ENCODE peak calls at places on chromosomes 4 and X, in eight cellular contexts. L, X, I, S, R, A, Q and M are unnamed samples. For H3K27me3, the result is how much of the 10 kb centered on the place peaks cover.

GRCh38 chr4:118964891-118965411 is 76.3 kb downstream of the SYNPO2 start:
- DNase-seq in L (no peak), X (no peak), I (no peak), S (no peak), R (peak), A (peak), Q (no peak), M (no peak)

GRCh38 chr4:129092636-129093172 is 635 bp downstream of the SCLT1 start:
- DNase-seq in L (no peak), X (peak), I (no peak), S (no peak), R (peak), A (peak), Q (no peak), M (no peak)

GRCh38 chr4:83757121-83757621 is 221.3 kb downstream of the GPAT3 start:
- DNase-seq in L (no peak), X (peak), I (no peak), S (no peak), R (peak), A (no peak), Q (no peak), M (no peak)

GRCh38 chr4:107153228-107153627 is 117.1 kb upstream of the DKK2 start:
- DNase-seq in L (peak), X (peak), I (no peak), S (no peak), R (peak), A (no peak), Q (no peak), M (no peak)

GRCh38 chr4:26619784-26620183 is 35.9 kb downstream of the TBC1D19 start:
- DNase-seq in L (no peak), X (peak), I (no peak), S (no peak), R (peak), A (peak), Q (no peak), M (no peak)

GRCh38 chr4:13240066-13240465 is 244.1 kb downstream of the RAB28 start:
- DNase-seq in L (no peak), X (no peak), I (no peak), S (no peak), R (peak), A (no peak), Q (no peak), M (no peak)

GRCh38 chr4:140372607-140373327 is 679 bp upstream of the SCOC start:
- DNase-seq in L (peak), X (peak), I (peak), S (peak), R (peak), A (peak), Q (peak), M (no peak)

GRCh38 chr4:142435599-142436235 is 410.4 kb downstream of the INPP4B start:
- DNase-seq in L (peak), X (no peak), I (no peak), S (no peak), R (no peak), A (no peak), Q (peak), M (no peak)

GRCh38 chr4:99624141-99624719 is 33.4 kb downstream of the C4orf54 start:
- DNase-seq in L (peak), X (no peak), I (no peak), S (no peak), R (no peak), A (no peak), Q (no peak), M (no peak)

GRCh38 chr4:46506876-46507275 is 116.9 kb upstream of the GABRA2 start:
- DNase-seq in L (no peak), X (no peak), I (no peak), S (no peak), R (peak), A (no peak), Q (no peak), M (no peak)

GRCh38 chr4:118282692-118283091 is 70.1 kb downstream of the PRSS12 start:
- DNase-seq in L (no peak), X (peak), I (no peak), S (no peak), R (peak), A (peak), Q (no peak), M (no peak)

GRCh38 chrX:6708676-6709075 is 173.8 kb upstream of the VCX3A start:
- DNase-seq in L (no peak), X (peak), I (no peak), S (no peak), R (no peak), A (no peak), Q (no peak), M (no peak)

GRCh38 chrX:108064001-108064400 is 19.1 kb downstream of the VSIG1 start:
- DNase-seq in L (no peak), X (no peak), I (no peak), S (no peak), R (no peak), A (no peak), Q (no peak), M (no peak)

GRCh38 chrX:134382821-134383220 is 77.1 kb upstream of the HPRT1 start:
- DNase-seq in L (no peak), X (no peak), I (no peak), S (no peak), R (no peak), A (no peak), Q (no peak), M (no peak)

GRCh38 chrX:133610056-133610455 is 194.8 kb upstream of the GPC4 start:
- DNase-seq in L (no peak), X (no peak), I (no peak), S (no peak), R (peak), A (no peak), Q (no peak), M (no peak)

DNA sequence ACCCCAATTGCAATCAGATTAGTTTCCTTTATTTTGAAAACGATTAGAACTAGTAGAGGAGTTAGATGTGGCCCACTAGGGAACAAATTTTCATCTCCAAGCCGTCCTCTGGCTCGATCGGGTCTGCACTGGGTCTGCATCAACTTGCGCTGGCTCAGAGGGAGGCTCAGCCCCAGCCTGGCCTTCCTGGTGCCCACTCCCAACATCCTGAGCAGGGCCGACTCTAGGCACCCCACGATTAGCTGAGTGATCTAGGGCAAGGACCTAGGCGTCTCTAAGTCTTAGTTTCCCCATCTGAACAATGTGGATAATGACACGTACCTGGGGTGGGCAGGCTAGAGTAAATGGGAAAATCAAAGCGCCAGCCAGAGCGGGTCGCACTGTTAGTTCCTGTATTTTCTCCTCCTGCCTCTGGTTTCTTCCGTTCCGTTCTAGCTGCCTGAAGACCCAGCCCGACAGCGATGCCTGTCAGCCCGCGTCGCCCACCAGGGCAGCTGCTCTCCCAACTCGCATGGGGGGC is 7.7 kb upstream of the HAND2 start:
- DNase-seq in L (peak), X (no peak), I (no peak), S (no peak), R (peak), A (no peak), Q (no peak), M (no peak)
- H3K27me3 ChIP-seq in L (half or more), X (under half), I (half or more), S (half or more), R (under half), A (under half), Q (under half), M (under half)

GRCh38 chr4:146647615-146648383 is 9.1 kb downstream of the POU4F2 start:
- DNase-seq in L (peak), X (no peak), I (no peak), S (no peak), R (peak), A (no peak), Q (no peak), M (no peak)

GRCh38 chr4:146649232-146649631 is 10.5 kb downstream of the POU4F2 start:
- DNase-seq in L (no peak), X (no peak), I (no peak), S (no peak), R (no peak), A (no peak), Q (no peak), M (no peak)

GRCh38 chr4:146646601-146647000 is 7.9 kb downstream of the POU4F2 start:
- DNase-seq in L (peak), X (no peak), I (no peak), S (no peak), R (no peak), A (no peak), Q (no peak), M (no peak)

GRCh38 chr4:146648384-146648783 is 9.7 kb downstream of the POU4F2 start:
- DNase-seq in L (peak), X (no peak), I (no peak), S (no peak), R (no peak), A (no peak), Q (no peak), M (no peak)

DNA sequence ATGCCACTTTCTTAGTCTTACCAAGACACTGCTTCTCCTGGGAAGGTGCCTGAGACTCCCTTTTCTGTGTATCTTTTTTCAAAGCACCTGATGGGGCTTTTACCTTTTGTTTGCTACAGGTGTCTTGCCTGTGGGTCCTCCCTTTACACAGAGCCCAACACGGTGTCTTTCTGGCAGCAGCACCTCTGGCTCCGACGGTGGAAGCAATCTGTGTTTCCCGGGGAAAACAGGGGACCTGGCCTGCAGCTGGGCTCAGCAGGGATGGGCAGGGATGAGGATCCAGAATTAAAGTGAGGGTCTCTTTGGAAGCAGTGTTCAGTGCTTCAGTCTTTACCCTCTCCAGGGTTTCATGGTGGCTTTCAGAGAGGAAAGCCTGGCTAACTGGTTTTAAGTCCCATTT is 11.3 kb downstream of the POU4F2 start:
- DNase-seq in L (no peak), X (no peak), I (no peak), S (no peak), R (no peak), A (no peak), Q (no peak), M (no peak)
- H3K27me3 ChIP-seq in L (half or more), X (under half), I (under half), S (half or more), R (half or more), A (half or more), Q (under half), M (under half)

GRCh38 chrX:139382529-139382928 is 148.0 kb upstream of the F9 start:
- DNase-seq in L (peak), X (no peak), I (no peak), S (no peak), R (no peak), A (no peak), Q (no peak), M (no peak)
- H3K27me3 ChIP-seq in L (under half), X (under half), I (under half), S (under half), R (under half), A (under half), Q (under half), M (under half)

GRCh38 chrX:18102006-18102405 is 118.7 kb downstream of the BEND2 start:
- DNase-seq in L (no peak), X (no peak), I (no peak), S (no peak), R (no peak), A (no peak), Q (no peak), M (no peak)
- H3K27me3 ChIP-seq in L (under half), X (under half), I (under half), S (under half), R (under half), A (under half), Q (under half), M (under half)

GRCh38 chr4:54228064-54228527 is 997 bp upstream of the PDGFRA start:
- DNase-seq in L (peak), X (peak), I (no peak), S (no peak), R (peak), A (peak), Q (no peak), M (peak)

GRCh38 chr4:54227261-54228063 is 1.6 kb upstream of the PDGFRA start:
- DNase-seq in L (peak), X (peak), I (no peak), S (no peak), R (peak), A (peak), Q (no peak), M (no peak)

GRCh38 chr4:54224960-54225670 is 4.0 kb upstream of the PDGFRA start:
- DNase-seq in L (peak), X (no peak), I (no peak), S (no peak), R (no peak), A (no peak), Q (no peak), M (no peak)

GRCh38 chr4:54225671-54226398 is 3.3 kb upstream of the PDGFRA start:
- DNase-seq in L (peak), X (no peak), I (no peak), S (no peak), R (peak), A (peak), Q (no peak), M (no peak)

DNA sequence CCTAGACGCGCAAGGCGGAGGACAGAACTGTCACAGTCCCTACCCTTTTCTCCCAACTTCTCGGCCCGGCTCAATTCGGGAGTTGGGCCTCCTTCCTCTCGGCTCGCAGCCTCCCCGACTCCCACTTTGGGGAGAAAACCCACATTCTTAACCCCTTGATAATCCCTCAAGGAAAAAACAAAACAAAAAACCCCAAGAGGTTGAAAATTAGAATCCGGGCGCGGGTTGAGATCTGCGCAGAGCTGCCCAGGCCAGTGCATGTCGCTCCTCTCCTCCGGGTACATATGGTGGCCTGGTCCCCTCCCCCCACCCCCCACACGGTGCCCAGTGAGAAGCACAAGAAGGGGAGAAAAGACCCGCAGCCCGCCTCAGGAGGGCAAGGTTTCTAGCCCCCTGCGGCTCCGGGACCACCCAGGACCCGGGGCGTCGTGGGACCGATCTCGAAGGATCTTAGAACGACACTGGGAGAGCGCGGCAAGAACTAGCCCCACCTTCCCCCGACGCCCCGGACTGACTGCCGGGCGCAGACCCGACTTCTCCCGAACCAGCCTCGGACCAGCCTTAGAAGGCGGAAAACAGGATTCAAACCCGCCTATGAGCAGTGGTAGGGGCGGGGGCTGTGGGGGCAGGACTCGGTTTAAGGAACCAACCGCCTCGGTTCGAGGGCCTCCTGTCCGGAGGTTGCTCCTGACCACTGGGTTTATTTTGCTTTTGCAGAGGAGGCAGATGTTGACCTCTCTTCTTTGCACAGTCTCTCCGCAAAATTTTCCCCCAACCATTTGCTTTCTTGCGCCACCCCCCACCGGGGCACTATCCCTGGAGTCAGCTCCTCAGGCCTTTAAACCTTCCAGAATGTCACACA is 2.5 kb upstream of the PDGFRA start:
- DNase-seq in L (peak), X (no peak), I (no peak), S (no peak), R (peak), A (peak), Q (no peak), M (peak)
- H3K27me3 ChIP-seq in L (half or more), X (under half), I (under half), S (half or more), R (under half), A (under half), Q (under half), M (under half)